ENCODE peak calls at places on chromosome 21, in eight cellular contexts. Z is astrocyte of the spinal cord, D is GM10248, U is stomach, S is RWPE2, T is GM23338, J is NCI-H748 treated with DMSO at 0.1 percent for 48 hours, Y is progenitor cell of endocrine pancreas. O is an unnamed sample.

GRCh38 chr21:41506526-41507520 is 1.1 kb downstream of the TMPRSS2 start:
- DNase-seq in Z (no peak), D (no peak), S (no peak), J (no peak), U (peak), T (peak), Y (peak), O (peak)

GRCh38 chr21:39388038-39388810 is 39.3 kb upstream of the HMGN1 start:
- DNase-seq in J (peak), S (peak), D (peak), U (peak), Z (peak), Y (peak), T (peak), O (peak)

GRCh38 chr21:32278068-32278467 is 781 bp downstream of the MIS18A start:
- DNase-seq in T (peak), U (no peak), Z (no peak), S (no peak), Y (no peak), D (no peak), J (no peak), O (peak)

GRCh38 chr21:23936224-23936623 is 1671.1 kb downstream of the MRPL39 start:
- DNase-seq in Y (no peak), U (no peak), J (peak), D (no peak), Z (peak), S (no peak), T (peak), O (peak)

GRCh38 chr21:38567577-38568360 is 69.5 kb upstream of the ERG start:
- DNase-seq in D (no peak), S (no peak), Y (no peak), T (peak), U (no peak), J (no peak), Z (peak), O (peak)

GRCh38 chr21:41672543-41672915 is 94.3 kb downstream of the RIPK4 start:
- DNase-seq in D (no peak), Y (no peak), S (no peak), J (no peak), Z (no peak), T (no peak), U (no peak), O (no peak)

GRCh38 chr21:26148834-26149354 is 21.7 kb downstream of the APP start:
- DNase-seq in J (no peak), U (no peak), Y (no peak), Z (peak), S (no peak), T (peak), D (no peak), O (peak)

GRCh38 chr21:21463456-21463855 is 465.2 kb downstream of the NCAM2 start:
- DNase-seq in U (no peak), J (no peak), Z (no peak), T (peak), S (no peak), Y (no peak), D (no peak), O (no peak)

GRCh38 chr21:29334717-29335428 is 36.2 kb downstream of the BACH1 start:
- DNase-seq in S (no peak), Y (no peak), D (no peak), U (no peak), J (no peak), Z (peak), T (no peak), O (no peak)

GRCh38 chr21:46304955-46305354 is 18.7 kb downstream of the C21orf58 start:
- DNase-seq in Z (no peak), S (no peak), J (no peak), D (no peak), U (no peak), Y (no peak), T (no peak), O (no peak)

GRCh38 chr21:33198346-33199135 is 31.2 kb upstream of the IFNAR2 start:
- DNase-seq in Z (no peak), S (no peak), U (no peak), J (no peak), D (no peak), T (no peak), Y (no peak), O (no peak)

GRCh38 chr21:25428537-25428936 is 178.7 kb downstream of the MRPL39 start:
- DNase-seq in D (no peak), J (no peak), S (no peak), T (no peak), U (no peak), Z (no peak), Y (no peak), O (no peak)

GRCh38 chr21:31184462-31184861 is 146.2 kb upstream of the KRTAP19-8 start:
- DNase-seq in U (no peak), T (no peak), D (no peak), S (no peak), Z (no peak), J (no peak), Y (no peak), O (no peak)

GRCh38 chr21:44083631-44084291 is 23.4 kb upstream of the PWP2 start:
- DNase-seq in Z (no peak), D (no peak), S (no peak), T (no peak), J (no peak), Y (no peak), U (peak), O (no peak)

GRCh38 chr21:26377111-26377694 is 195.9 kb downstream of the CYYR1 start:
- DNase-seq in Y (no peak), T (no peak), D (no peak), J (no peak), S (no peak), U (no peak), Z (no peak), O (no peak)

GRCh38 chr21:46457801-46458314 is 833 bp upstream of the DIP2A start:
- DNase-seq in J (no peak), T (peak), D (peak), Z (peak), S (no peak), U (peak), Y (peak), O (no peak)

GRCh38 chr21:31332525-31332924 is 11.5 kb downstream of the TIAM1 start:
- DNase-seq in S (no peak), J (no peak), U (no peak), Z (no peak), T (no peak), D (no peak), Y (no peak), O (no peak)

GRCh38 chr21:28113718-28114117 is 879.0 kb downstream of the LTN1 start:
- DNase-seq in Z (no peak), J (no peak), D (no peak), U (no peak), S (no peak), T (no peak), Y (no peak), O (no peak)

GRCh38 chr21:43717967-43718871 is 710 bp upstream of the PDXK start:
- DNase-seq in S (no peak), J (no peak), T (peak), Z (no peak), U (no peak), Y (no peak), D (no peak), O (no peak)

GRCh38 chr21:41847066-41847804 is 31.9 kb downstream of the PRDM15 start:
- DNase-seq in Z (peak), D (no peak), U (no peak), Y (no peak), T (peak), J (no peak), S (peak), O (peak)

GRCh38 chr21:45280969-45281368 is 6.7 kb downstream of the POFUT2 start:
- DNase-seq in S (peak), Y (no peak), U (no peak), D (no peak), J (no peak), T (no peak), Z (no peak), O (no peak)